ENCODE peak calls at places on chromosome 10, in nine cellular contexts. A is HCT116, D is GM23248, H is PC-9, E is hepatocyte, N is OCI-LY7, O is PC-3, T is SK-N-SH, S is GM23338. Q is an unnamed sample. For H3K79me2 and H3K9me2, the result is how much of the 10 kb centered on the place peaks cover.

GRCh38 chr10:110512461-110513187 is 14.9 kb downstream of the DUSP5 start:
- DNase-seq in A (no peak), D (peak), H (no peak), E (peak), N (no peak), O (peak), T (no peak), S (no peak), Q (peak)

GRCh38 chr10:89904755-89905154 is 203.4 kb downstream of the KIF20B start:
- DNase-seq in A (no peak), D (no peak), H (no peak), E (no peak), N (no peak), O (peak), T (no peak), S (no peak), Q (no peak)

GRCh38 chr10:48782321-48782720 is 97.6 kb downstream of the WDFY4 start:
- DNase-seq in A (no peak), D (no peak), H (no peak), E (no peak), N (no peak), O (no peak), T (no peak), S (no peak), Q (no peak)

GRCh38 chr10:110876000-110876399 is 4.3 kb downstream of the PDCD4 start:
- DNase-seq in A (no peak), D (no peak), H (no peak), E (no peak), N (no peak), O (no peak), T (no peak), S (no peak), Q (no peak)

GRCh38 chr10:122980209-122981065 is at the start of gene PSTK:
- DNase-seq in A (peak), D (peak), H (peak), E (peak), N (peak), O (peak), T (peak), S (peak), Q (peak)

GRCh38 chr10:90023950-90024349 is 322.6 kb downstream of the KIF20B start:
- DNase-seq in A (no peak), D (no peak), H (no peak), E (no peak), N (no peak), O (peak), T (no peak), S (no peak), Q (no peak)

GRCh38 chr10:60384708-60385398 is 4.8 kb downstream of the ANK3 start:
- DNase-seq in A (peak), D (peak), H (peak), E (no peak), N (no peak), O (peak), T (no peak), S (no peak), Q (no peak)

GRCh38 chr10:90418869-90419652 is 438.8 kb downstream of the HTR7 start:
- DNase-seq in A (peak), D (no peak), H (peak), E (peak), N (no peak), O (peak), T (no peak), S (no peak), Q (no peak)

GRCh38 chr10:6494934-6495592 is 85.0 kb downstream of the PRKCQ start:
- DNase-seq in A (no peak), D (peak), H (no peak), E (no peak), N (no peak), O (no peak), T (no peak), S (no peak), Q (no peak)

GRCh38 chr10:22893776-22894175 is 34.1 kb upstream of the ARMC3 start:
- DNase-seq in A (no peak), D (no peak), H (no peak), E (peak), N (no peak), O (no peak), T (no peak), S (no peak), Q (no peak)

GRCh38 chr10:14405076-14406065 is 74.6 kb upstream of the FRMD4A start:
- DNase-seq in A (no peak), D (peak), H (peak), E (peak), N (no peak), O (no peak), T (no peak), S (no peak), Q (no peak)

GRCh38 chr10:124094419-124094785 is 1.0 kb upstream of the CHST15 start:
- DNase-seq in A (no peak), D (no peak), H (no peak), E (no peak), N (no peak), O (no peak), T (no peak), S (no peak), Q (peak)

GRCh38 chr10:132492323-132493035 is 45.1 kb upstream of the INPP5A start:
- DNase-seq in A (no peak), D (no peak), H (no peak), E (no peak), N (no peak), O (no peak), T (no peak), S (no peak), Q (no peak)

GRCh38 chr10:2731940-2732339 is 335.4 kb upstream of the PFKP start:
- DNase-seq in A (no peak), D (no peak), H (no peak), E (no peak), N (no peak), O (no peak), T (no peak), S (no peak), Q (no peak)
- H3K79me2 ChIP-seq in A (under half), D (under half), H (under half), E (under half), N (under half), O (under half), T (under half), S (under half), Q (under half)

GRCh38 chr10:119425102-119425880 is 117.2 kb downstream of the RGS10 start:
- DNase-seq in A (no peak), D (no peak), H (no peak), E (no peak), N (peak), O (no peak), T (no peak), S (no peak), Q (no peak)
- H3K9me2 ChIP-seq in A (under half), D (under half), H (under half), E (under half), N (under half), O (under half), T (under half), S (under half), Q (under half)

DNA sequence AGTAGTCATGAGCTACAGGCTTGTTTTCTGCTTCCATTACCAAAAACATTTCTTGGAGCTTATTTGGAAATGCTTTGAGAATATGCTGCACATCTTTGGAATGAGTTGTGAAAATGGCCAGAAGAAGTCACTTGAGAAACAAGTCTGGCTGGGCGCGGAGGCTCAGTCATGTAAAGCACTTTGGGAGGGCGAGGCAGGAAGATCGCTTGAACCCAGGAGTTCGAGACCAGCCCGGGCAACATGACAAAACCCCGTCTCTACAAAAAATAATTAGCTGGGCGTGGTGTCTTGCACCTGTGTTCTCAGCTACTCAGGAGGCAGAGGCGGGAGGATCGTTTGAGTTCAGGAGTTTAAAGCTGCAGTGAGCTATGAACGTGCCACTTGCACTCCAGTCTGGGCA is 882 bp upstream of the CHCHD1 start:
- DNase-seq in A (no peak), D (peak), H (no peak), E (no peak), N (peak), O (peak), T (no peak), S (no peak), Q (peak)
- H3K79me2 ChIP-seq in A (half or more), D (half or more), H (half or more), E (half or more), N (half or more), O (half or more), T (half or more), S (under half), Q (half or more)

GRCh38 chr10:86311176-86311575 is 55.4 kb downstream of the GRID1 start:
- DNase-seq in A (no peak), D (no peak), H (no peak), E (no peak), N (no peak), O (no peak), T (no peak), S (no peak), Q (no peak)
- H3K9me2 ChIP-seq in A (under half), D (under half), H (under half), E (under half), N (under half), O (under half), T (under half), S (under half), Q (under half)

GRCh38 chr10:29411666-29412335 is 122.9 kb downstream of the LYZL1 start:
- DNase-seq in A (no peak), D (no peak), H (no peak), E (no peak), N (no peak), O (no peak), T (no peak), S (no peak), Q (no peak)

GRCh38 chr10:29414501-29414900 is 125.6 kb downstream of the LYZL1 start:
- DNase-seq in A (no peak), D (no peak), H (no peak), E (no peak), N (no peak), O (no peak), T (no peak), S (no peak), Q (no peak)

GRCh38 chr10:29417324-29417723 is 128.5 kb downstream of the LYZL1 start:
- DNase-seq in A (no peak), D (no peak), H (no peak), E (no peak), N (no peak), O (no peak), T (no peak), S (no peak), Q (no peak)

GRCh38 chr10:29412452-29413004 is 123.7 kb downstream of the LYZL1 start:
- DNase-seq in A (no peak), D (peak), H (no peak), E (no peak), N (no peak), O (no peak), T (no peak), S (no peak), Q (no peak)

DNA sequence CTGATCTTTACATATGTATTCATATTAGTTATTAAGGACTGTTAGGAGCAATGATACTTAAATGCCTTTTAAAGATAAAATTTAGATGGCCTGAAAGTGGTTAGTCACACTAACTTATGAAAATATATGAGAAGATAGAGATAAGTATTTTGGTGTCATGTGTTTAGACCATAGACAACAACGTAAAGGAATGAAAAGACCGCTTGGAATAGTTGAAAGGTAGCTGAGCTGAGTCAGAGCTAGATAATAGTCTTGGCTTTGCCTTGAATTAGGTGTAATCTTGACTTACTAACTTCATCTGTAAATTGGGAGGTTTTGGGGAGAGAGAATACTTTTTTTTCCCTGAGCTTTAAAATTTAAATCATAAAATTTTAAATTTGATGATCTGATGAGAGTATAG is 127.0 kb downstream of the LYZL1 start:
- DNase-seq in A (no peak), D (no peak), H (no peak), E (no peak), N (no peak), O (no peak), T (no peak), S (no peak), Q (no peak)
- H3K79me2 ChIP-seq in A (half or more), D (half or more), H (under half), E (under half), N (under half), O (half or more), T (half or more), S (under half), Q (under half)

GRCh38 chr10:24917493-24917892 is 34.9 kb downstream of the PRTFDC1 start:
- DNase-seq in A (no peak), D (no peak), H (no peak), E (no peak), N (no peak), O (no peak), T (no peak), S (no peak), Q (no peak)

GRCh38 chr10:24915304-24915703 is 37.1 kb downstream of the PRTFDC1 start:
- DNase-seq in A (no peak), D (no peak), H (no peak), E (no peak), N (no peak), O (no peak), T (no peak), S (no peak), Q (no peak)

GRCh38 chr10:24914148-24914547 is 38.3 kb downstream of the PRTFDC1 start:
- DNase-seq in A (no peak), D (no peak), H (no peak), E (no peak), N (no peak), O (no peak), T (no peak), S (no peak), Q (no peak)

GRCh38 chr10:24917979-24918378 is 34.4 kb downstream of the PRTFDC1 start:
- DNase-seq in A (no peak), D (no peak), H (no peak), E (no peak), N (no peak), O (no peak), T (no peak), S (no peak), Q (no peak)

DNA sequence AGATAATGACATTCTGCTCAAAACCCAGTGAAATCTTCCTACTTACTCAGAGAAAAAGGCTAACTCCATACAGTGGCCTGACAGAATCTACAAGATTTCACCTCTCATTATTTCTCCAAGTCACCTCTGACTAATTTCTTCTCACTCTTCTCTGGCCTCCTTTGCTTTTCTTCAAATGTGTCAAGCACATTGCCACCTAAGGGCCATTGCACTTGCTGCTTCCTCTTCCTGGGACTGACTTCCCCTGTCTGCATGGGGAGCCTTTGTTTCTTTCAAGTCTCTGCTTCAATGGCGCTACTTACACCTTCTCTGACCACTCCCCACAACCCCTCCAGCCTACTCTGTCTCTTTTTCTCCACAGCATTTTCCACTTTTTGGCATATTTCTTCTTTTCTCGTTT is 36.0 kb downstream of the PRTFDC1 start:
- DNase-seq in A (no peak), D (no peak), H (no peak), E (no peak), N (no peak), O (no peak), T (no peak), S (no peak), Q (no peak)
- H3K9me2 ChIP-seq in A (under half), D (under half), H (under half), E (under half), N (under half), O (under half), T (under half), S (under half), Q (under half)

GRCh38 chr10:71687480-71687879 is 32.1 kb downstream of the C10orf105 start:
- DNase-seq in A (no peak), D (no peak), H (no peak), E (no peak), N (no peak), O (no peak), T (no peak), S (no peak), Q (no peak)
- H3K79me2 ChIP-seq in A (under half), D (under half), H (under half), E (under half), N (under half), O (under half), T (under half), S (under half), Q (under half)